ENCODE peak calls at places on chromosomes 3 and 15, in seven cellular contexts. M is neural progenitor cell, C is heart left ventricle, R is uterus, F is transverse colon, G is A549, U is colonic mucosa. N is an unnamed sample.
A peak's percentile ranks its signal among the peaks of the same experiment; 100 is the strongest.

GRCh38 chr3:42456211-42456610 is 45.8 kb upstream of the LYZL4 start:
- DNase-seq in M (no peak), C (no peak), R (no peak), F (no peak), G (no peak), U (no peak), N (no peak)

GRCh38 chr3:119294889-119295769 is 946 bp downstream of the ARHGAP31 start:
- DNase-seq in M (peak; percentile 46), C (peak; percentile 45), R (peak; percentile 44), F (peak; percentile 48), G (peak; percentile 27), U (peak; percentile 53), N (peak; percentile 53)

GRCh38 chr3:50008931-50009330 is 69.0 kb downstream of the RBM6 start:
- DNase-seq in M (no peak), C (no peak), R (no peak), F (no peak), G (no peak), U (no peak), N (no peak)

GRCh38 chr3:142958707-142959106 is 4.8 kb downstream of the PAQR9 start:
- DNase-seq in M (no peak), C (no peak), R (no peak), F (no peak), G (peak; percentile 36), U (no peak), N (no peak)

GRCh38 chr3:178112134-178112533 is 424.1 kb upstream of the KCNMB2 start:
- DNase-seq in M (no peak), C (no peak), R (no peak), F (no peak), G (no peak), U (no peak), N (no peak)

GRCh38 chr15:58551764-58552504 is 120.1 kb downstream of the LIPC start:
- DNase-seq in M (no peak), C (no peak), R (peak; percentile 23), F (peak; percentile 82), G (no peak), U (peak; percentile 81), N (no peak)

GRCh38 chr3:114432356-114432755 is 138.5 kb downstream of the TIGIT start:
- DNase-seq in M (no peak), C (no peak), R (no peak), F (no peak), G (no peak), U (no peak), N (no peak)

GRCh38 chr3:170728181-170728580 is 141.8 kb downstream of the RPL22L1 start:
- DNase-seq in M (no peak), C (no peak), R (no peak), F (no peak), G (no peak), U (no peak), N (no peak)

GRCh38 chr3:141402476-141403171 is 34.3 kb downstream of the ZBTB38 start:
- DNase-seq in M (peak; percentile 82), C (peak; percentile 79), R (peak; percentile 72), F (peak; percentile 69), G (peak; percentile 45), U (peak; percentile 70), N (peak; percentile 83)

GRCh38 chr15:65365229-65365628 is 12.6 kb downstream of the IGDCC3 start:
- DNase-seq in M (peak; percentile 44), C (no peak), R (no peak), F (no peak), G (no peak), U (no peak), N (no peak)

GRCh38 chr3:10519236-10519635 is 13.8 kb upstream of the ATP2B2 start:
- DNase-seq in M (no peak), C (no peak), R (no peak), F (no peak), G (no peak), U (no peak), N (no peak)

DNA sequence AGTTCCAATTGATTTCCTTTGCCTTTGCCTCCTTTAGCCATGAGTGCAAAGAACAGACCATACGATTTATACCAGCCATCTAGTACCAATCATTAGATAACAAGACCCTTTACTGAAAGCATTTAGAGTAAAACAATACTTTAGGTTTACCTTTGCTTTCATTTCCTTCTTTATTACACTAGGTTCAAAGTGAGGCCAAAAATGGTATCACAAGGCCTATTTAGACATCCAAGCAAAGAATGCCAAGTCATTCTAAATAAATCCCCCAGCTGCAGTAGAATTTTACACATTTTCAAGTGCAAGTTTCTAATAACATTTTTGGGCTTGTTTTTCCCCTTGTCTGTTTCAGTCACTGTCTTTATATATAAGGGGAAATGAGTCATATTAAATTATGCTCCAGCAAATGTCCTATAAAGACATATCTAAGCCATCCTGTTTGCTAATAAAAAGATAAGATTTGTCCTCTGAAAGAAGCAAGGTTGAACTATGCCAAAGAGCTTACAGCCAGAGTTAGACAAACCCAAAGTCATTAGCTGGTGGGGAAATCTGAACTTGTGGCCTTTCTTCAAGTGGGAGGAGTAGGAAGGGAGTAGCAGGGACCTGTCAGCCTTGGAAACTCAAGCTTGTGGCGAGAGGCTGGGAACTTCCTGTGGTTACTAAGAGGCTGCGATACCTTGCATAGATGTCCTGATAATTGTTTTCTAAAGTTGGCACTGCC is 232.7 kb downstream of the MECOM start:
- DNase-seq in M (no peak), C (peak; percentile 24), R (peak; percentile 29), F (no peak), G (no peak), U (peak; percentile 36), N (no peak)
- H3K27ac ChIP-seq in M (no peak overlapping the region), C (peak overlapping the region; percentile 48), R (no peak overlapping the region), F (no peak overlapping the region), G (no peak overlapping the region), U (peak overlapping the region; percentile 35), N (no peak overlapping the region)

DNA sequence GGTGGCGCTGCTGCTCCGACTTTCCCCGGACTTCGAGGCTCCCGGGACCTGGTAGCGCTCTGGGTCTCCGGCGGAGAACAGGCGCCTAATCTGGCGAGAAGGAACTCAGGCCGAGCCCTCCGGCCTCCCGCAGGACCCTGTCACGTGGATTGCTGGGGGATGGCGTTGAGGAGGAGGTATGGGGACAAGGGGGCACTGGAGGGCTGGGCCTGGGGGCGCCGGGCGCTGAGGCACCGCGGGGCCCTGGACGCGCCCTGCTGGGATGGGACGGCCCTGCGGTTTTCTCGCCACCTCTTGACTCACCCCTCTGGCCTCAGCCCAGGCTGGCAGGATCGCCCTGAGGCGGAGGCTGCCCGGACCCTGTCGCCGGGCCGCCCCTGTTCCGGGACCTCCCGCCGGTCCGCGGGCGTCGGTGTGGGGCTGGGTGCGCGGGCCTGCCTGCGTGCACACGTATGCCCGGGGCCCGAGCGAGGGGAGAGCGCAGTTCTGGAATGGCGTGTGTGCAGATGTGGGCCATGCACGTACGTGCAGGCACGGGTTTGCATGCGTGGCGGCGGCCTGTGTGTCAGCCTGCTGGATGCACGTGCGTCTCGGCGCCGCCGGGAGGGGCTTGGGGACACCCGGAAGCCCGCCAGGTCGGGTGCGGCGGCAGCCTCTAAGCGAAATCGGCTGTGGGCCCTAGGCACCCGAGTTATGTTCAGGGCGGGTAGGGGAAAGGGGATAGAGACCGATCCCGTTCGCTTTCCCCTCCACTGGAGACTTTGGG is 752 bp downstream of the C15orf39 start:
- DNase-seq in M (peak; percentile 80), C (peak; percentile 77), R (peak; percentile 68), F (peak; percentile 89), G (peak; percentile 80), U (peak; percentile 83), N (peak; percentile 91)
- TF ChIP-seq CTCF in M (peak; percentile 8), C (peak; percentile 19), R (no peak), F (peak; percentile 9), G (peak; percentile 53), U (peak; percentile 32), N (no peak)

DNA sequence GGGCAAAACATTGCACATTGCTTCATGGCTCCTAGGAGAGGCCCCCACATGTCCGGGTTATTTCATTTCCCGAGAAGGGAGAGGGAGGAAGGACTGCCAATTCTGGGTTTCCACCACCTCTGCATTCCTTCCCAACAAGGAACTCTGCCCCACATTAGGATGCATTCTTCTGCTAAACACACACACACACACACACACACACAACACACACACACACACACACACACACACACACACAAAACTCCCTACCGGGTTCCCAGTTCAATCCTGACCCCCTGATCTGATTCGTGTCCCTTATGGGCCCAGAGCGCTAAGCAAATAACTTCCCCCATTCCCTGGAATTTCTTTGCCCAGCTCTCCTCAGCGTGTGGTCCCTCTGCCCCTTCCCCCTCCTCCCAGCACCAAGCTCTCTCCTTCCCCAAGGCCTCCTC is 1.9 kb downstream of the RHO start:
- DNase-seq in M (peak; percentile 64), C (no peak), R (no peak), F (no peak), G (no peak), U (no peak), N (no peak)
- H3K4me3 ChIP-seq in M (no peak overlapping the region), C (no peak overlapping the region), R (no peak overlapping the region), F (no peak overlapping the region), G (no peak overlapping the region), U (no peak overlapping the region), N (no peak overlapping the region)

GRCh38 chr15:48547305-48547704 is 98.2 kb downstream of the FBN1 start:
- DNase-seq in M (no peak), C (no peak), R (no peak), F (no peak), G (no peak), U (no peak), N (no peak)

GRCh38 chr15:48550822-48551525 is 94.5 kb downstream of the FBN1 start:
- DNase-seq in M (no peak), C (no peak), R (no peak), F (no peak), G (no peak), U (no peak), N (no peak)

GRCh38 chr15:48553559-48553958 is 92.0 kb downstream of the FBN1 start:
- DNase-seq in M (no peak), C (no peak), R (no peak), F (no peak), G (no peak), U (no peak), N (no peak)

GRCh38 chr15:48544816-48545215 is 100.7 kb downstream of the FBN1 start:
- DNase-seq in M (no peak), C (no peak), R (no peak), F (no peak), G (no peak), U (no peak), N (no peak)

GRCh38 chr15:48548376-48548775 is 97.1 kb downstream of the FBN1 start:
- DNase-seq in M (no peak), C (no peak), R (no peak), F (no peak), G (no peak), U (no peak), N (no peak)
- H3K27ac ChIP-seq in M (no peak overlapping the region), C (no peak overlapping the region), R (no peak overlapping the region), F (no peak overlapping the region), G (no peak overlapping the region), U (no peak overlapping the region), N (no peak overlapping the region)

GRCh38 chr15:24627443-24627842 is 48.1 kb upstream of the NPAP1 start:
- DNase-seq in M (no peak), C (no peak), R (no peak), F (no peak), G (no peak), U (no peak), N (no peak)

GRCh38 chr15:24617646-24618045 is 57.9 kb upstream of the NPAP1 start:
- DNase-seq in M (no peak), C (no peak), R (no peak), F (no peak), G (no peak), U (no peak), N (no peak)

DNA sequence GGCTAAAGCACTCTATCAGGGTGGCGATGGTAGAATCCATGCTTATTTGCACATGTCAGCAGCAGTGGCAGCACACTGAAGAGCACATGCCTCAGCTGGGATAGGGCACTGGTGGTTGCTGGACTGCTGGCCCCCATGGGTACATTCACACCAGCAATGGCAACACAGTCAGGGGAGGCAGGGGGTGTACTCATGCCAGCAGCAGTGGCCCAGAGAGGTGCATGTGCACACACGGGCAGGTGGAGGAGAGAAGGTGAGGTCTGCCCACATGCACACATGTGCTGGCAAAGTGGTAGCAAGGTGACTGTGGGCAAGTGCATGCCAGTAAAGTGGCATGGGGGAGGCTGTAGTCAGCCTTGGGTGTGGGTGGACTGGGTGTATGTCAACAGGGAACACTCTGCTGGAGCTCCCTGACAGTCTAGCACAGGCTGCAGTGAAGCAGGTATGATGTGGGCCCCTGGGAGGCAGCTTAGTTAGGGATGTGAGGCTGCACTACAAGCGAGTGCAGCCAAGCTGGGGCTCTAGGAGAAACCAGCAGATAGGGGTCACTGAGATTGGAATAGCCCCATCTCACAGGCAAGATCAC is 53.9 kb upstream of the NPAP1 start:
- DNase-seq in M (no peak), C (no peak), R (no peak), F (no peak), G (no peak), U (no peak), N (no peak)
- TF ChIP-seq CTCF in M (no peak), C (no peak), R (no peak), F (no peak), G (no peak), U (no peak), N (no peak)

N was measured in lower lobe of right lung.